ENCODE peak calls at places on chromosomes 2 and 18, in four cellular contexts. One of them, this sample, is unnamed. For H3K9me3 and H3K36me3, the result is how much of the 10 kb centered on the place peaks cover.

GRCh38 chr2:3494984-3495666 is 24.2 kb downstream of the ADI1 start:
- DNase-seq in CD8-positive, alpha-beta memory T cell: no peak
- DNase-seq in thoracic aorta: no peak
- DNase-seq in SJSA1: no peak
- DNase-seq in this sample: no peak

GRCh38 chr2:71892896-71893295 is 254.8 kb downstream of the CYP26B1 start:
- DNase-seq in CD8-positive, alpha-beta memory T cell: no peak
- DNase-seq in thoracic aorta: no peak
- DNase-seq in SJSA1: no peak
- DNase-seq in this sample: no peak

GRCh38 chr2:16250056-16250425 is 309.7 kb downstream of the MYCN start:
- DNase-seq in CD8-positive, alpha-beta memory T cell: no peak
- DNase-seq in thoracic aorta: no peak
- DNase-seq in SJSA1: no peak
- DNase-seq in this sample: no peak

GRCh38 chr2:164840930-164841718 is 499 bp downstream of the COBLL1 start:
- DNase-seq in CD8-positive, alpha-beta memory T cell: no peak
- DNase-seq in thoracic aorta: peak
- DNase-seq in SJSA1: peak
- DNase-seq in this sample: no peak

GRCh38 chr2:70947556-70948184 is 12.0 kb downstream of the ATP6V1B1 start:
- DNase-seq in CD8-positive, alpha-beta memory T cell: no peak
- DNase-seq in thoracic aorta: no peak
- DNase-seq in SJSA1: peak
- DNase-seq in this sample: no peak

GRCh38 chr2:182946949-182947348 is 80.5 kb upstream of the FRZB start:
- DNase-seq in CD8-positive, alpha-beta memory T cell: no peak
- DNase-seq in thoracic aorta: no peak
- DNase-seq in SJSA1: peak
- DNase-seq in this sample: no peak

GRCh38 chr18:59927246-59927825 is 27.5 kb downstream of the PMAIP1 start:
- DNase-seq in CD8-positive, alpha-beta memory T cell: no peak
- DNase-seq in thoracic aorta: no peak
- DNase-seq in SJSA1: no peak
- DNase-seq in this sample: no peak

GRCh38 chr2:128308284-128308731 is 10.4 kb downstream of the HS6ST1 start:
- DNase-seq in CD8-positive, alpha-beta memory T cell: no peak
- DNase-seq in thoracic aorta: no peak
- DNase-seq in SJSA1: no peak
- DNase-seq in this sample: no peak

GRCh38 chr2:29290293-29291052 is 175.3 kb downstream of the CLIP4 start:
- DNase-seq in CD8-positive, alpha-beta memory T cell: no peak
- DNase-seq in thoracic aorta: no peak
- DNase-seq in SJSA1: no peak
- DNase-seq in this sample: no peak

GRCh38 chr2:112483821-112484220 is 1.9 kb downstream of the TTL start:
- DNase-seq in CD8-positive, alpha-beta memory T cell: no peak
- DNase-seq in thoracic aorta: no peak
- DNase-seq in SJSA1: no peak
- DNase-seq in this sample: no peak

GRCh38 chr2:238106698-238107524 is 6.8 kb downstream of the ESPNL start:
- DNase-seq in CD8-positive, alpha-beta memory T cell: no peak
- DNase-seq in thoracic aorta: no peak
- DNase-seq in SJSA1: no peak
- DNase-seq in this sample: no peak

GRCh38 chr2:19003554-19003953 is 354.9 kb downstream of the OSR1 start:
- DNase-seq in CD8-positive, alpha-beta memory T cell: no peak
- DNase-seq in thoracic aorta: no peak
- DNase-seq in SJSA1: no peak
- DNase-seq in this sample: no peak

GRCh38 chr2:168515502-168515901 is 59.4 kb downstream of the CERS6 start:
- DNase-seq in CD8-positive, alpha-beta memory T cell: no peak
- DNase-seq in thoracic aorta: no peak
- DNase-seq in SJSA1: peak
- DNase-seq in this sample: no peak

GRCh38 chr2:128366746-128367511 is 48.3 kb upstream of the HS6ST1 start:
- DNase-seq in CD8-positive, alpha-beta memory T cell: no peak
- DNase-seq in thoracic aorta: no peak
- DNase-seq in SJSA1: no peak
- DNase-seq in this sample: no peak

GRCh38 chr2:225025917-225026571 is 16.2 kb downstream of the DOCK10 start:
- DNase-seq in CD8-positive, alpha-beta memory T cell: no peak
- DNase-seq in thoracic aorta: no peak
- DNase-seq in SJSA1: no peak
- DNase-seq in this sample: no peak

GRCh38 chr2:43041661-43042360 is 184.6 kb downstream of the ZFP36L2 start:
- DNase-seq in CD8-positive, alpha-beta memory T cell: no peak
- DNase-seq in thoracic aorta: peak
- DNase-seq in SJSA1: peak
- DNase-seq in this sample: no peak

GRCh38 chr2:26576565-26577441 is 64.4 kb downstream of the CIB4 start:
- DNase-seq in CD8-positive, alpha-beta memory T cell: no peak
- DNase-seq in thoracic aorta: no peak
- DNase-seq in SJSA1: no peak
- DNase-seq in this sample: no peak

GRCh38 chr2:52210611-52211010 is 1178.7 kb upstream of the NRXN1 start:
- DNase-seq in CD8-positive, alpha-beta memory T cell: no peak
- DNase-seq in thoracic aorta: no peak
- DNase-seq in SJSA1: no peak
- DNase-seq in this sample: no peak

GRCh38 chr2:163778045-163778753 is 42.4 kb upstream of the FIGN start:
- DNase-seq in CD8-positive, alpha-beta memory T cell: no peak
- DNase-seq in thoracic aorta: no peak
- DNase-seq in SJSA1: peak
- DNase-seq in this sample: no peak

DNA sequence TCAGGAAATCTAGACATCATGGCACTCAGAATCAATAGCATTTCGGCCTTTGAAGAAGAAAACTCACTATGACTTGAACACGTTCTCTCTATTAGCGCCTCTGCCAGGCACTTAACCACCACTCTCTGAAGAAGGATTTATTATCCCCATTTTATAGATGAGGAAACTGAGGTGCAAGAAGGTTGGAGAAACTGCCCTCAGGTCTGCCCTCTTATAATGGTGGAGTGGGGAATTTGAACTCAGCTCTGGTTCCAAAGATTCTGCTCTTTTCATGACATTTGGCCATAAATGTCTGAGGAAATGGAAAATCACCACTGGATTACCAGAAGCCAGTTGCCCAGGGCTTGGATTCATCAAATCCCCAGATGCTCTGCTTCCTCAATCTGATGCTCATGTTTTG is 68.0 kb downstream of the ANTXR1 start:
- DNase-seq in CD8-positive, alpha-beta memory T cell: no peak
- DNase-seq in thoracic aorta: no peak
- DNase-seq in SJSA1: no peak
- DNase-seq in this sample: no peak
- H3K27ac ChIP-seq in CD8-positive, alpha-beta memory T cell: no peak
- H3K27ac ChIP-seq in thoracic aorta: no peak
- H3K27ac ChIP-seq in SJSA1: no peak
- H3K27ac ChIP-seq in this sample: no peak

GRCh38 chr2:191881982-191882816 is 35.3 kb upstream of the CAVIN2 start:
- DNase-seq in CD8-positive, alpha-beta memory T cell: no peak
- DNase-seq in thoracic aorta: no peak
- DNase-seq in SJSA1: no peak
- DNase-seq in this sample: no peak
- H3K9me3 ChIP-seq in CD8-positive, alpha-beta memory T cell: under half
- H3K9me3 ChIP-seq in thoracic aorta: under half
- H3K9me3 ChIP-seq in SJSA1: under half
- H3K9me3 ChIP-seq in this sample: under half

GRCh38 chr18:62554083-62554815 is 31.4 kb downstream of the ZCCHC2 start:
- DNase-seq in CD8-positive, alpha-beta memory T cell: no peak
- DNase-seq in thoracic aorta: no peak
- DNase-seq in SJSA1: no peak
- DNase-seq in this sample: no peak

GRCh38 chr18:62556397-62556796 is 33.6 kb downstream of the ZCCHC2 start:
- DNase-seq in CD8-positive, alpha-beta memory T cell: no peak
- DNase-seq in thoracic aorta: no peak
- DNase-seq in SJSA1: no peak
- DNase-seq in this sample: no peak

GRCh38 chr18:62555135-62555534 is 32.3 kb downstream of the ZCCHC2 start:
- DNase-seq in CD8-positive, alpha-beta memory T cell: no peak
- DNase-seq in thoracic aorta: no peak
- DNase-seq in SJSA1: no peak
- DNase-seq in this sample: no peak

GRCh38 chr18:62564044-62564443 is 41.2 kb downstream of the ZCCHC2 start:
- DNase-seq in CD8-positive, alpha-beta memory T cell: no peak
- DNase-seq in thoracic aorta: no peak
- DNase-seq in SJSA1: no peak
- DNase-seq in this sample: no peak

GRCh38 chr18:62558015-62558663 is 35.3 kb downstream of the ZCCHC2 start:
- DNase-seq in CD8-positive, alpha-beta memory T cell: no peak
- DNase-seq in thoracic aorta: no peak
- DNase-seq in SJSA1: no peak
- DNase-seq in this sample: no peak
- H3K36me3 ChIP-seq in CD8-positive, alpha-beta memory T cell: under half
- H3K36me3 ChIP-seq in thoracic aorta: under half
- H3K36me3 ChIP-seq in SJSA1: under half
- H3K36me3 ChIP-seq in this sample: half or more

GRCh38 chr18:48576454-48576766 is 37.6 kb downstream of the CTIF start:
- DNase-seq in CD8-positive, alpha-beta memory T cell: no peak
- DNase-seq in thoracic aorta: no peak
- DNase-seq in SJSA1: no peak
- DNase-seq in this sample: no peak

GRCh38 chr18:48577478-48578190 is 38.8 kb downstream of the CTIF start:
- DNase-seq in CD8-positive, alpha-beta memory T cell: no peak
- DNase-seq in thoracic aorta: no peak
- DNase-seq in SJSA1: no peak
- DNase-seq in this sample: no peak

GRCh38 chr18:48575301-48575657 is 36.4 kb downstream of the CTIF start:
- DNase-seq in CD8-positive, alpha-beta memory T cell: no peak
- DNase-seq in thoracic aorta: no peak
- DNase-seq in SJSA1: no peak
- DNase-seq in this sample: no peak

GRCh38 chr18:48574667-48575300 is 36.0 kb downstream of the CTIF start:
- DNase-seq in CD8-positive, alpha-beta memory T cell: no peak
- DNase-seq in thoracic aorta: no peak
- DNase-seq in SJSA1: no peak
- DNase-seq in this sample: no peak

GRCh38 chr18:48575658-48576453 is 37.0 kb downstream of the CTIF start:
- DNase-seq in CD8-positive, alpha-beta memory T cell: no peak
- DNase-seq in thoracic aorta: no peak
- DNase-seq in SJSA1: no peak
- DNase-seq in this sample: no peak
- H3K27ac ChIP-seq in CD8-positive, alpha-beta memory T cell: no peak
- H3K27ac ChIP-seq in thoracic aorta: peak
- H3K27ac ChIP-seq in SJSA1: no peak
- H3K27ac ChIP-seq in this sample: no peak

GRCh38 chr18:50582500-50582899 is 22.6 kb downstream of the MAPK4 start:
- DNase-seq in CD8-positive, alpha-beta memory T cell: no peak
- DNase-seq in thoracic aorta: no peak
- DNase-seq in SJSA1: no peak
- DNase-seq in this sample: no peak
- H3K9me3 ChIP-seq in CD8-positive, alpha-beta memory T cell: under half
- H3K9me3 ChIP-seq in thoracic aorta: under half
- H3K9me3 ChIP-seq in SJSA1: under half
- H3K9me3 ChIP-seq in this sample: under half

This sample was measured in effector memory CD4-positive, alpha-beta T cell.